ENCODE peak calls at places on chromosomes 1 and 21, in nine cellular contexts. H, D, C, M, N, E, J, L and R are unnamed samples.
A peak's percentile ranks its signal among the peaks of the same experiment; 100 is the strongest.

GRCh38 chr1:93758842-93759515 is 77.3 kb upstream of the BCAR3 start:
- DNase-seq in M (peak; percentile 23), L (no peak), N (peak; percentile 51), D (no peak), H (no peak), J (no peak), C (peak; percentile 86), E (no peak), R (peak; percentile 49)

GRCh38 chr1:78839704-78840277 is 166.7 kb downstream of the ADGRL4 start:
- DNase-seq in H (no peak), M (no peak), E (peak; percentile 50), D (no peak), C (peak; percentile 63), J (peak; percentile 30), N (peak; percentile 49), L (no peak), R (peak; percentile 35)

GRCh38 chr1:88708011-88708410 is 23.9 kb downstream of the PKN2 start:
- DNase-seq in L (no peak), D (no peak), J (no peak), M (no peak), C (no peak), N (no peak), E (no peak), H (no peak), R (no peak)

GRCh38 chr1:198156745-198157240 is at the start of gene NEK7:
- DNase-seq in J (peak; percentile 86), E (peak; percentile 86), H (peak; percentile 73), D (peak; percentile 45), M (peak; percentile 92), L (peak; percentile 92), N (peak; percentile 94), C (peak; percentile 74), R (peak; percentile 86)

GRCh38 chr1:36076979-36077573 is 6.8 kb upstream of the TEKT2 start:
- DNase-seq in N (no peak), L (no peak), H (no peak), E (no peak), J (no peak), D (no peak), M (no peak), C (no peak), R (no peak)

GRCh38 chr1:46550751-46551231 is 656 bp downstream of the KNCN start:
- DNase-seq in D (no peak), L (peak; percentile 30), E (no peak), C (no peak), H (no peak), M (no peak), J (no peak), N (no peak), R (no peak)

GRCh38 chr21:41147096-41147978 is 20.6 kb upstream of the BACE2 start:
- DNase-seq in H (peak; percentile 51), E (no peak), N (no peak), J (no peak), M (no peak), L (no peak), D (no peak), C (no peak), R (no peak)

GRCh38 chr1:242764161-242764560 is 239.7 kb upstream of the PLD5 start:
- DNase-seq in C (no peak), D (no peak), J (no peak), N (no peak), M (no peak), E (no peak), H (no peak), L (no peak), R (no peak)

GRCh38 chr1:215992620-215993019 is 425.5 kb downstream of the KCTD3 start:
- DNase-seq in N (peak; percentile 22), C (peak; percentile 26), E (peak; percentile 5), L (no peak), M (peak; percentile 12), H (no peak), D (no peak), J (no peak), R (peak; percentile 24)

GRCh38 chr1:65165269-65166002 is 17.4 kb downstream of the AK4 start:
- DNase-seq in E (peak; percentile 66), M (no peak), J (no peak), N (no peak), L (no peak), H (no peak), C (no peak), D (no peak), R (no peak)

GRCh38 chr1:31783846-31784245 is 19.7 kb upstream of the ADGRB2 start:
- DNase-seq in L (peak; percentile 30), N (no peak), H (no peak), J (no peak), C (no peak), E (no peak), M (no peak), D (peak; percentile 28), R (no peak)

GRCh38 chr1:41807390-41807789 is 111.3 kb downstream of the HIVEP3 start:
- DNase-seq in H (no peak), E (no peak), D (no peak), N (no peak), J (no peak), L (no peak), M (no peak), C (no peak), R (no peak)

GRCh38 chr1:245671349-245671748 is 516.6 kb downstream of the KIF26B start:
- DNase-seq in H (no peak), N (no peak), C (no peak), L (no peak), M (no peak), E (no peak), J (no peak), D (no peak), R (no peak)

GRCh38 chr1:9655836-9656235 is 4.3 kb downstream of the PIK3CD start:
- DNase-seq in N (no peak), H (no peak), D (no peak), E (peak; percentile 55), C (no peak), L (no peak), J (no peak), M (no peak), R (no peak)

GRCh38 chr1:153771841-153772593 is 3.2 kb upstream of the SLC27A3 start:
- DNase-seq in J (no peak), C (no peak), L (no peak), M (peak; percentile 78), H (no peak), N (no peak), E (peak; percentile 44), D (peak; percentile 9), R (no peak)

GRCh38 chr1:162191396-162192322 is 122.2 kb downstream of the NOS1AP start:
- DNase-seq in E (no peak), M (no peak), L (no peak), N (peak; percentile 41), H (no peak), D (no peak), C (no peak), J (no peak), R (no peak)

GRCh38 chr1:113947388-113948107 is 18.4 kb downstream of the HIPK1 start:
- DNase-seq in J (no peak), C (no peak), N (no peak), M (no peak), L (no peak), D (no peak), H (no peak), E (no peak), R (no peak)

GRCh38 chr1:116455509-116455908 is 82.5 kb downstream of the ATP1A1 start:
- DNase-seq in J (no peak), E (no peak), L (no peak), H (no peak), C (no peak), M (no peak), D (no peak), N (no peak), R (no peak)

DNA sequence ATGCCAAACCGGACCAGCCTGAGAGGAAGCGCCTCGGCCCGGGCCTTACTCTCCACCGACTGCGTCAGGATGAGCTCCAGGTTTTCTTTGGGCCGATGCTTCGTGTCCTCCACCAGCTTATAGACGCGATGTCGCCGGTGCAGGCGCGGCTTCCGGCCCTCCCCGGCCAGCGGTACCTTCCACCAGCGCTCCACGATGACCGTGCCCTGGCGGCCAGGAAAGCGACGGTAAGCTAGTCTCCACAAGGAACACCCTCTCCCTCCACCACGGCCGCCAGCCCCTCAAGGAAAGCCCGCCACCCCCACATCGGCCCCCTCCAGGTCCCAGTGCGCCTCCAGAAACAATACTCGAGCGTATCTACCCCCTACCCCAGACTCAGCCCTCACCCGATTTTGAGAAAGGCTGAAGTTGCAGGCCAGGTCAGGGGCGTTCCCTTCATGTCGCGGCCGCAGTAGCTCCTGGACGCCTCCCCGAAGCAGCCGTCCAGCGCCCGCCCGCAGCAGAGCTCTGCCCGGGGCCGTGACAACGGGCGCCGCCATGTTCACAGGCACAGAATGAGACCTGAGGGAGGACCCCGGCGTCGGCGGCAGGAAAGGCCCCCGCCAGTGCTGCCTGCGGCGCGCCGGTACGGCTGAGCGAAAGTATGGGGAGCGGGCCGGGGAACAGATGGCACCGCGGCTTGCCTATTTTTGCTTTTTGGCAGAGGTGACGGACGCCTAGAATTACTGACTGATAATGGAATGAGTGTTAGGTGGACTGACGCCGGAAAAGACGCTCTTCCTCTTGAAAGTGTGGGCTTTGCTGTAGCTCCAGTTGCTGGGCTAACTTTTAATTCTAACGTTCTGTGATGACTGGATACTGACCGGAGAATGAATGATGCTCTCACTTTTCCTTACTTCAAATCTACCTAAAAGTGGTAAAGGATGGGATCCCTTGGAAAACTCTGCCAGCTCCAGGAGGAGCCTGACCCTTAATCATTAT is at the start of gene MRPL9:
- DNase-seq in C (peak; percentile 69), H (peak; percentile 60), N (peak; percentile 93), M (peak; percentile 90), L (peak; percentile 93), J (peak; percentile 82), E (peak; percentile 89), D (peak; percentile 84), R (peak; percentile 74)
- TF ChIP-seq CTCF in C (no peak), H (no peak), N (no peak), M (no peak), L (no peak), J (no peak), E (no peak), D (no peak), R (no peak)

DNA sequence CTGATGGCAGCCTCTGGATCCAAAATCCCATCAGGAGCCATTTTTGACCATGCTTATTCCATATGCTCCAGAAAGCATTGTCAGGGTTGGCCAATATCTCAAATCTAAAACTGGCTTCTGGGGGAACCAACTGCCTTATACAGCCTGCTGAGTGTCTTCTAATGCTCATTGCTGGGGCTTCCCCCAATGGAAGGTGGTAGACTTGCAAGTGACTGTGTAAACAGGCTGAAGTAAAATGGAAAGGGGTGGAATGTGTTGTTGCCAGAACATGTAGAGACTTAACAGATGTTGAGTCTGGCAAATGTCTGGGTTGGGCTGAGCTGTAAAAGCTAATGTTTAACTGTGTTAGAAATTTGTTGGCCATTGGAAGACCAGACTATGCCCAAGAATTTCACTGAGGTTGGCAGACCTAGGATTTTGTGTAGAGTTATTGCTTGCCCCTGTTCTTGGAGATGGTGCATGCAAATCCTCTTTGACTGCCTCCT is 22.7 kb upstream of the LRIF1 start:
- DNase-seq in E (no peak), M (no peak), J (no peak), D (no peak), N (no peak), H (no peak), L (no peak), C (no peak), R (no peak)
- TF ChIP-seq CTCF in E (no peak), M (no peak), J (no peak), D (no peak), N (no peak), H (no peak), L (no peak), C (no peak), R (no peak)

GRCh38 chr1:225299624-225300023 is 128.2 kb downstream of the LBR start:
- DNase-seq in H (no peak), D (no peak), E (no peak), J (no peak), N (no peak), M (no peak), C (peak; percentile 15), L (no peak), R (no peak)
- TF ChIP-seq CTCF in H (no peak), D (no peak), E (no peak), J (no peak), N (no peak), M (no peak), C (no peak), L (no peak), R (no peak)

GRCh38 chr21:36966066-36966845 is at the start of gene HLCS:
- DNase-seq in D (peak; percentile 73), J (peak; percentile 79), H (peak; percentile 48), L (peak; percentile 88), E (peak; percentile 89), M (peak; percentile 65), C (peak; percentile 27), N (peak; percentile 75), R (peak; percentile 68)
- TF ChIP-seq CTCF in D (peak; percentile 22), J (no peak), H (no peak), L (no peak), E (peak; percentile 39), M (no peak), C (no peak), N (no peak), R (no peak)